ENCODE peak calls at places on chromosomes 1 and 21, in eight cellular contexts. One of them, this sample, is unnamed.

GRCh38 chr1:18949689-18950414 is 6.6 kb downstream of the IFFO2 start:
- DNase-seq in uterus: no peak
- DNase-seq in hepatocyte: no peak
- DNase-seq in heart right ventricle: peak; percentile 64
- DNase-seq in right atrium auricular region: no peak
- DNase-seq in IMR-90: peak; percentile 55
- DNase-seq in tibial nerve: no peak
- DNase-seq in right lobe of liver: no peak
- DNase-seq in this sample: no peak

GRCh38 chr21:30345014-30345413 is 3.4 kb downstream of the KRTAP23-1 start:
- DNase-seq in uterus: no peak
- DNase-seq in heart right ventricle: no peak
- DNase-seq in tibial nerve: no peak
- DNase-seq in right lobe of liver: no peak
- DNase-seq in right atrium auricular region: no peak
- DNase-seq in hepatocyte: no peak
- DNase-seq in IMR-90: no peak
- DNase-seq in this sample: no peak

GRCh38 chr1:17721444-17721843 is 33.7 kb upstream of the ACTL8 start:
- DNase-seq in heart right ventricle: no peak
- DNase-seq in right lobe of liver: no peak
- DNase-seq in right atrium auricular region: no peak
- DNase-seq in tibial nerve: no peak
- DNase-seq in IMR-90: no peak
- DNase-seq in uterus: no peak
- DNase-seq in hepatocyte: no peak
- DNase-seq in this sample: no peak

GRCh38 chr1:154407021-154407865 is 2.1 kb downstream of the IL6R start:
- DNase-seq in IMR-90: no peak
- DNase-seq in right atrium auricular region: no peak
- DNase-seq in tibial nerve: no peak
- DNase-seq in right lobe of liver: peak; percentile 49
- DNase-seq in uterus: no peak
- DNase-seq in heart right ventricle: no peak
- DNase-seq in hepatocyte: no peak
- DNase-seq in this sample: peak; percentile 82

GRCh38 chr1:16984717-16985116 is 4.3 kb upstream of the MFAP2 start:
- DNase-seq in uterus: peak; percentile 91
- DNase-seq in hepatocyte: peak; percentile 84
- DNase-seq in IMR-90: peak; percentile 85
- DNase-seq in right lobe of liver: no peak
- DNase-seq in tibial nerve: peak; percentile 30
- DNase-seq in right atrium auricular region: peak; percentile 83
- DNase-seq in heart right ventricle: peak; percentile 48
- DNase-seq in this sample: no peak

GRCh38 chr1:117120774-117121588 is 568 bp downstream of the TRIM45 start:
- DNase-seq in hepatocyte: peak; percentile 17
- DNase-seq in right lobe of liver: no peak
- DNase-seq in uterus: no peak
- DNase-seq in heart right ventricle: no peak
- DNase-seq in right atrium auricular region: no peak
- DNase-seq in tibial nerve: no peak
- DNase-seq in IMR-90: peak; percentile 57
- DNase-seq in this sample: peak; percentile 14

GRCh38 chr1:152959801-152960451 is 10.5 kb upstream of the SPRR4 start:
- DNase-seq in tibial nerve: no peak
- DNase-seq in heart right ventricle: no peak
- DNase-seq in hepatocyte: no peak
- DNase-seq in uterus: no peak
- DNase-seq in IMR-90: no peak
- DNase-seq in right atrium auricular region: no peak
- DNase-seq in right lobe of liver: no peak
- DNase-seq in this sample: no peak

GRCh38 chr1:222732216-222733159 is 4.5 kb upstream of the FAM177B start:
- DNase-seq in heart right ventricle: no peak
- DNase-seq in uterus: no peak
- DNase-seq in right lobe of liver: no peak
- DNase-seq in IMR-90: no peak
- DNase-seq in tibial nerve: no peak
- DNase-seq in hepatocyte: no peak
- DNase-seq in right atrium auricular region: no peak
- DNase-seq in this sample: no peak

GRCh38 chr1:85663382-85663781 is 44.9 kb downstream of the ZNHIT6 start:
- DNase-seq in hepatocyte: no peak
- DNase-seq in right lobe of liver: no peak
- DNase-seq in IMR-90: no peak
- DNase-seq in right atrium auricular region: no peak
- DNase-seq in uterus: no peak
- DNase-seq in heart right ventricle: no peak
- DNase-seq in tibial nerve: no peak
- DNase-seq in this sample: no peak

GRCh38 chr1:87144981-87145380 is 183.7 kb upstream of the LMO4 start:
- DNase-seq in tibial nerve: no peak
- DNase-seq in uterus: no peak
- DNase-seq in hepatocyte: no peak
- DNase-seq in right atrium auricular region: no peak
- DNase-seq in right lobe of liver: no peak
- DNase-seq in heart right ventricle: no peak
- DNase-seq in IMR-90: no peak
- DNase-seq in this sample: no peak

GRCh38 chr1:99650021-99650420 is 4.1 kb downstream of the PALMD start:
- DNase-seq in hepatocyte: no peak
- DNase-seq in tibial nerve: no peak
- DNase-seq in uterus: no peak
- DNase-seq in heart right ventricle: no peak
- DNase-seq in right atrium auricular region: no peak
- DNase-seq in IMR-90: no peak
- DNase-seq in right lobe of liver: no peak
- DNase-seq in this sample: no peak

GRCh38 chr1:111628153-111628552 is 8.6 kb downstream of the RAP1A start:
- DNase-seq in hepatocyte: no peak
- DNase-seq in heart right ventricle: no peak
- DNase-seq in uterus: no peak
- DNase-seq in IMR-90: no peak
- DNase-seq in right atrium auricular region: no peak
- DNase-seq in right lobe of liver: no peak
- DNase-seq in tibial nerve: no peak
- DNase-seq in this sample: no peak

DNA sequence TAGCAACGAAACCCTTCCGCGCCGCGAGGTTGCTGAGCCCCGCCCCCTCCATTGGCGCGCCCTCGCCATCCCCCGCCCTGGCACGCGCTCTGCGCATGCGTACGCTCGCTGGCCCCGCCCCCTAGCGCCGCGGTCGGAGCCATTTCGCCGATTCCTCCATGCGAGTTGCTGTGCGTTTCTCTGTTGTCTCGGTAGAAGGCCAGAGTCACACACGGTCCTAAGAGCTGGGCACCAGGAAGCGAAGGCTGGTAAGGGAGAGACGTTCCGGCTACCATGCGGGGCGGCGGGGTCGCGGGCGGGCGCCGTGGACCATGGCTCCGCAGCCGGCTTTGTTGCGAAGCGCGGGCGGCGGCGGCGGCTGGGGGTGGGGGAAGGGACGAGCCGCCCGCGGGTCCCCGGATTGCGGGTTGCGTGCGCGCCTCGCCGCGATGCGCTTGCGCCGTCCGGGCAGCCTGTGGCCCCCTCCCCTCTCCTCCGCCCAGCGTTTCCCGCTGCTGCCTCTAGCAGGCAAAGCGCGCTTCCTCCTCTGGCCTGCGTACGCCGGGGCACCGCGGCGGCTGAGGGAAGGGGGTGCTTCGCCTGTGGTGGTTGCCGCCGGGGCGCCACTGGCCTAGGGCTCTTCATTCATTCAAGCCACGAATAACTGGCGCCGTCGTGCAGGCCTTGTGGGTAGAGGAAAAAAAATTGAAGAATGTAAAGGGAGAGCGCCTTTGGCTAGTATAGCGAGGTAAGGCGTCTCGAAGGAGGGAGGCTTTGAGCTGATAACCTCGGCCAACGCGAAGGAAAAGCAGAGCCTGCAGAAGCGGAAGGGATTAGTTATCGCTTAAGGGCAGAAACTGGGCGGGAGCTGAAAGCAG is at the start of gene DHX9:
- DNase-seq in uterus: peak; percentile 94
- DNase-seq in heart right ventricle: peak; percentile 94
- DNase-seq in right lobe of liver: peak; percentile 96
- DNase-seq in IMR-90: peak; percentile 85
- DNase-seq in hepatocyte: peak; percentile 97
- DNase-seq in right atrium auricular region: peak; percentile 92
- DNase-seq in tibial nerve: peak; percentile 87
- DNase-seq in this sample: peak; percentile 81
- TF ChIP-seq CTCF in uterus: no peak
- TF ChIP-seq CTCF in heart right ventricle: peak; percentile 43
- TF ChIP-seq CTCF in right lobe of liver: no peak
- TF ChIP-seq CTCF in IMR-90: peak; percentile 26
- TF ChIP-seq CTCF in hepatocyte: peak; percentile 19
- TF ChIP-seq CTCF in right atrium auricular region: no peak
- TF ChIP-seq CTCF in tibial nerve: no peak
- TF ChIP-seq CTCF in this sample: peak; percentile 22

GRCh38 chr1:68221971-68222355 is 10.4 kb downstream of the WLS start:
- DNase-seq in uterus: no peak
- DNase-seq in IMR-90: peak; percentile 70
- DNase-seq in tibial nerve: no peak
- DNase-seq in hepatocyte: no peak
- DNase-seq in right atrium auricular region: no peak
- DNase-seq in heart right ventricle: no peak
- DNase-seq in right lobe of liver: no peak
- DNase-seq in this sample: no peak
- H3K4me1 ChIP-seq in uterus: no peaks in the 10 kb centered on the region
- H3K4me1 ChIP-seq in IMR-90: peaks cover 21% of the 10 kb centered on the region
- H3K4me1 ChIP-seq in tibial nerve: peaks cover 29% of the 10 kb centered on the region
- H3K4me1 ChIP-seq in hepatocyte: peaks cover 20% of the 10 kb centered on the region
- H3K4me1 ChIP-seq in right atrium auricular region: peaks cover 26% of the 10 kb centered on the region
- H3K4me1 ChIP-seq in heart right ventricle: peaks cover 9% of the 10 kb centered on the region
- H3K4me1 ChIP-seq in right lobe of liver: no peaks in the 10 kb centered on the region
- H3K4me1 ChIP-seq in this sample: peaks cover 8% of the 10 kb centered on the region

GRCh38 chr1:36467027-36467410 is 2.8 kb upstream of the MRPS15 start:
- DNase-seq in IMR-90: no peak
- DNase-seq in right lobe of liver: no peak
- DNase-seq in uterus: no peak
- DNase-seq in hepatocyte: no peak
- DNase-seq in heart right ventricle: no peak
- DNase-seq in right atrium auricular region: no peak
- DNase-seq in tibial nerve: no peak
- DNase-seq in this sample: no peak

GRCh38 chr1:36463773-36464604 is at the start of gene MRPS15:
- DNase-seq in hepatocyte: peak; percentile 97
- DNase-seq in uterus: peak; percentile 96
- DNase-seq in tibial nerve: peak; percentile 94
- DNase-seq in heart right ventricle: peak; percentile 97
- DNase-seq in right atrium auricular region: peak; percentile 97
- DNase-seq in right lobe of liver: peak; percentile 96
- DNase-seq in IMR-90: peak; percentile 95
- DNase-seq in this sample: peak; percentile 94

GRCh38 chr1:36464605-36465393 is 615 bp upstream of the MRPS15 start:
- DNase-seq in right atrium auricular region: no peak
- DNase-seq in tibial nerve: no peak
- DNase-seq in right lobe of liver: no peak
- DNase-seq in hepatocyte: no peak
- DNase-seq in IMR-90: peak; percentile 15
- DNase-seq in heart right ventricle: peak; percentile 18
- DNase-seq in uterus: no peak
- DNase-seq in this sample: no peak

GRCh38 chr1:36466370-36467026 is 2.3 kb upstream of the MRPS15 start:
- DNase-seq in heart right ventricle: no peak
- DNase-seq in right atrium auricular region: no peak
- DNase-seq in IMR-90: no peak
- DNase-seq in tibial nerve: no peak
- DNase-seq in uterus: no peak
- DNase-seq in right lobe of liver: no peak
- DNase-seq in hepatocyte: no peak
- DNase-seq in this sample: no peak

DNA sequence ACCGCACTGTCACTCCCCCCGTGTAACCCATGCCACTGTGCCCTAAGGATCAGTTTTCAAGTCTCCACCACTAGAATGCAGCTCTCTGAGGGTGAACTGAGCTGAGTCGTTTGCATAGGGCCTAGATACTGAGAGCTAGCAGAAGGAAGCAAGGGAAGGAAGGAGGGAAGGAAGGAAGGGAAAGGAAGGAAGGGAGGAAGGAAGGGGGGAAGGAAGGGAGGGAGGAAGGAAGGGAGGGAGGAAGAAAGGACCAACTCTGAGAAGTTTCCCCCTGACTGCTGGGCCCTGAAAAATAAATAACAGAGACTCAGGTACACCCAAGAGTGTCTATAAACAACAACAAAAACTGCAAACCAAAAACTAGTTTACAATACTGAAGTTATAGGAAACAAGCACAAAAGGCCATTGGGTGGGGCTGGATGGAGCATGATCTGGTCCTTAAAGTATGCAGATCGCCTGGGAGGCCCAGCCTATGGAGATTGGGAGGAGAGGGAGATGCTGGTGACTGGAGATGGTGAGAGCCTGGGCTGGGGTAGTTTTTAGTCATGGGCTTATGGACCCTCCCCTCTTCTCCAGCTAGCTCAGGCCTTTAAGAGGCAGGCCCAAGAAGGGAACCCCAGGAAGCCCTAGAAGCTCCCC is 1.7 kb upstream of the MRPS15 start:
- DNase-seq in right lobe of liver: no peak
- DNase-seq in right atrium auricular region: no peak
- DNase-seq in heart right ventricle: no peak
- DNase-seq in hepatocyte: no peak
- DNase-seq in IMR-90: no peak
- DNase-seq in tibial nerve: no peak
- DNase-seq in uterus: no peak
- DNase-seq in this sample: no peak
- H3K27ac ChIP-seq in right lobe of liver: no peak overlapping the region
- H3K27ac ChIP-seq in right atrium auricular region: no peak overlapping the region
- H3K27ac ChIP-seq in heart right ventricle: no peak overlapping the region
- H3K27ac ChIP-seq in hepatocyte: peak overlapping the region; percentile 98
- H3K27ac ChIP-seq in IMR-90: no peak overlapping the region
- H3K27ac ChIP-seq in tibial nerve: no peak overlapping the region
- H3K27ac ChIP-seq in uterus: no peak overlapping the region
- H3K27ac ChIP-seq in this sample: no peak overlapping the region

GRCh38 chr1:1678581-1679380 is 13.8 kb downstream of the SLC35E2B start:
- DNase-seq in right lobe of liver: peak; percentile 76
- DNase-seq in uterus: no peak
- DNase-seq in tibial nerve: peak; percentile 6
- DNase-seq in heart right ventricle: no peak
- DNase-seq in hepatocyte: peak; percentile 72
- DNase-seq in right atrium auricular region: no peak
- DNase-seq in IMR-90: no peak
- DNase-seq in this sample: no peak
- TF ChIP-seq CTCF in right lobe of liver: peak; percentile 55
- TF ChIP-seq CTCF in uterus: no peak
- TF ChIP-seq CTCF in tibial nerve: peak; percentile 23
- TF ChIP-seq CTCF in heart right ventricle: peak; percentile 31
- TF ChIP-seq CTCF in hepatocyte: no peak
- TF ChIP-seq CTCF in right atrium auricular region: no peak
- TF ChIP-seq CTCF in IMR-90: peak; percentile 28
- TF ChIP-seq CTCF in this sample: no peak

GRCh38 chr1:204449631-204450280 is 38.1 kb upstream of the PPP1R15B start:
- DNase-seq in uterus: no peak
- DNase-seq in right atrium auricular region: no peak
- DNase-seq in IMR-90: no peak
- DNase-seq in hepatocyte: no peak
- DNase-seq in tibial nerve: no peak
- DNase-seq in right lobe of liver: no peak
- DNase-seq in heart right ventricle: no peak
- DNase-seq in this sample: peak; percentile 61
- H3K4me1 ChIP-seq in uterus: no peaks in the 10 kb centered on the region
- H3K4me1 ChIP-seq in right atrium auricular region: peaks cover 46% of the 10 kb centered on the region
- H3K4me1 ChIP-seq in IMR-90: no peaks in the 10 kb centered on the region
- H3K4me1 ChIP-seq in hepatocyte: peaks cover 19% of the 10 kb centered on the region
- H3K4me1 ChIP-seq in tibial nerve: peaks cover 17% of the 10 kb centered on the region
- H3K4me1 ChIP-seq in right lobe of liver: no peaks in the 10 kb centered on the region
- H3K4me1 ChIP-seq in heart right ventricle: peaks cover 42% of the 10 kb centered on the region
- H3K4me1 ChIP-seq in this sample: peaks cover 65% of the 10 kb centered on the region

GRCh38 chr1:104136621-104137020 is 386.9 kb downstream of the AMY1C start:
- DNase-seq in right atrium auricular region: no peak
- DNase-seq in tibial nerve: no peak
- DNase-seq in uterus: no peak
- DNase-seq in heart right ventricle: no peak
- DNase-seq in hepatocyte: peak; percentile 16
- DNase-seq in right lobe of liver: no peak
- DNase-seq in IMR-90: no peak
- DNase-seq in this sample: no peak
- H3K27ac ChIP-seq in right atrium auricular region: no peak overlapping the region
- H3K27ac ChIP-seq in tibial nerve: no peak overlapping the region
- H3K27ac ChIP-seq in uterus: no peak overlapping the region
- H3K27ac ChIP-seq in heart right ventricle: no peak overlapping the region
- H3K27ac ChIP-seq in hepatocyte: no peak overlapping the region
- H3K27ac ChIP-seq in right lobe of liver: no peak overlapping the region
- H3K27ac ChIP-seq in IMR-90: no peak overlapping the region
- H3K27ac ChIP-seq in this sample: no peak overlapping the region

This sample was measured in gastrocnemius medialis.